ENCODE peak calls at places on chromosome 6, in eight cellular contexts. P is astrocyte of the cerebellum; G is GM19239; D is astrocyte of the hippocampus; J is breast epithelium; L is fibroblast of the aortic adventitia; V is D341Med; S is CD4-positive, CD25-positive, alpha-beta regulatory T cell. H is an unnamed sample.

GRCh38 chr6:113600556-113601339 is 256.4 kb upstream of the MARCKS start:
- DNase-seq in D (no peak), V (no peak), J (no peak), G (no peak), S (no peak), P (no peak), L (no peak), H (no peak)

GRCh38 chr6:73435236-73435635 is 16.9 kb downstream of the CGAS start:
- DNase-seq in D (no peak), G (no peak), V (no peak), J (no peak), L (no peak), S (no peak), P (no peak), H (no peak)

GRCh38 chr6:63963756-63964315 is 328.2 kb downstream of the PHF3 start:
- DNase-seq in J (no peak), V (peak), G (no peak), P (no peak), L (no peak), D (no peak), S (no peak), H (no peak)

GRCh38 chr6:166567107-166567506 is 19.4 kb downstream of the RAMACL start:
- DNase-seq in L (peak), D (peak), J (no peak), S (no peak), P (peak), G (no peak), V (no peak), H (no peak)

GRCh38 chr6:44253307-44254101 is 3.8 kb downstream of the SLC35B2 start:
- DNase-seq in V (no peak), D (peak), G (no peak), S (peak), P (no peak), L (no peak), J (no peak), H (no peak)

GRCh38 chr6:104182811-104183210 is 676.9 kb downstream of the HACE1 start:
- DNase-seq in P (peak), V (no peak), J (no peak), S (no peak), D (peak), G (no peak), L (no peak), H (no peak)

GRCh38 chr6:2028457-2029038 is 216.9 kb downstream of the GMDS start:
- DNase-seq in D (no peak), L (no peak), S (no peak), V (no peak), G (peak), J (no peak), P (no peak), H (no peak)

GRCh38 chr6:115948751-115949150 is 111.9 kb downstream of the FRK start:
- DNase-seq in J (no peak), V (no peak), G (no peak), D (no peak), P (no peak), L (no peak), S (no peak), H (no peak)

GRCh38 chr6:43773050-43773956 is 3.3 kb downstream of the VEGFA start:
- DNase-seq in V (peak), S (no peak), L (peak), G (peak), J (no peak), D (peak), P (no peak), H (peak)

GRCh38 chr6:30966154-30966553 is 17.4 kb upstream of the MUC21 start:
- DNase-seq in S (no peak), P (no peak), G (no peak), L (no peak), V (no peak), D (no peak), J (no peak), H (no peak)

GRCh38 chr6:147549531-147549930 is 41.0 kb downstream of the SAMD5 start:
- DNase-seq in S (no peak), J (no peak), L (no peak), G (no peak), V (no peak), D (no peak), P (no peak), H (no peak)

GRCh38 chr6:164911873-164912580 is 397.4 kb downstream of the C6orf118 start:
- DNase-seq in G (no peak), D (no peak), L (no peak), J (no peak), S (no peak), P (no peak), V (no peak), H (no peak)

GRCh38 chr6:135087803-135088202 is 33.2 kb upstream of the HBS1L start:
- DNase-seq in J (no peak), V (no peak), L (no peak), S (peak), D (peak), P (no peak), G (no peak), H (no peak)

GRCh38 chr6:75424610-75425548 is 68.7 kb downstream of the FILIP1 start:
- DNase-seq in V (no peak), J (no peak), P (no peak), S (no peak), D (no peak), L (no peak), G (no peak), H (no peak)

GRCh38 chr6:44452725-44453124 is 65.2 kb downstream of the CDC5L start:
- DNase-seq in L (peak), P (no peak), V (no peak), D (no peak), J (no peak), G (no peak), S (no peak), H (no peak)

GRCh38 chr6:70651326-70651905 is 16.3 kb upstream of the SMAP1 start:
- DNase-seq in G (peak), D (no peak), J (no peak), V (no peak), P (no peak), L (no peak), S (no peak), H (no peak)

GRCh38 chr6:127532991-127533390 is 13.9 kb upstream of the MTCL3 start:
- DNase-seq in G (no peak), P (no peak), J (no peak), S (no peak), V (no peak), D (no peak), L (no peak), H (no peak)

GRCh38 chr6:169263374-169263773 is 9.7 kb upstream of the THBS2 start:
- DNase-seq in V (no peak), D (no peak), J (no peak), S (no peak), L (no peak), G (no peak), P (no peak), H (no peak)

GRCh38 chr6:156848533-156848932 is 71.4 kb downstream of the ARID1B start:
- DNase-seq in L (peak), G (no peak), D (peak), V (peak), J (no peak), P (no peak), S (no peak), H (no peak)

H was measured in left lung.